ENCODE peak calls at places on chromosomes 4 and X, in seven cellular contexts. L is right atrium auricular region; H is Panc1; O is tibial artery; D is DND-41; J is transverse colon; E is CD8-positive, alpha-beta T cell. W is an unnamed sample. For H3K4me1, the result is how much of the 10 kb centered on the place peaks cover.

GRCh38 chrX:53433651-53434639 is at the start of gene HSD17B10:
- DNase-seq in L (peak), H (no peak), J (peak), O (peak), D (peak), E (peak), W (peak)

GRCh38 chr4:145098675-145099037 is 545 bp downstream of the ABCE1 start:
- DNase-seq in E (peak), O (no peak), L (no peak), D (peak), H (peak), J (peak), W (no peak)

GRCh38 chr4:7761720-7762119 is 177.9 kb downstream of the AFAP1 start:
- DNase-seq in L (peak), J (peak), E (peak), O (peak), H (no peak), D (peak), W (peak)

GRCh38 chrX:37918168-37918567 is 70.8 kb upstream of the DYNLT3 start:
- DNase-seq in D (no peak), O (no peak), H (no peak), E (no peak), L (no peak), J (no peak), W (no peak)

GRCh38 chr4:145153181-145153903 is 27.0 kb downstream of the OTUD4 start:
- DNase-seq in O (no peak), H (no peak), E (no peak), J (no peak), L (no peak), D (no peak), W (no peak)

GRCh38 chr4:158255727-158256324 is 45.5 kb downstream of the TMEM144 start:
- DNase-seq in D (no peak), O (no peak), J (no peak), L (no peak), E (no peak), H (peak), W (no peak)

GRCh38 chrX:120000490-120001246 is 57.1 kb upstream of the NKAP start:
- DNase-seq in E (no peak), J (no peak), D (no peak), L (no peak), H (no peak), O (no peak), W (no peak)

GRCh38 chr4:141486375-141486997 is 149.9 kb upstream of the IL15 start:
- DNase-seq in L (no peak), H (no peak), J (no peak), O (no peak), D (no peak), E (no peak), W (no peak)

GRCh38 chr4:15778191-15778741 is at the start of gene CD38:
- DNase-seq in J (peak), E (no peak), D (peak), H (no peak), L (no peak), O (peak), W (no peak)

GRCh38 chr4:165476214-165477098 is 97.6 kb downstream of the CPE start:
- DNase-seq in H (no peak), J (no peak), E (no peak), O (no peak), L (no peak), D (no peak), W (no peak)

GRCh38 chr4:145154573-145154972 is 25.8 kb downstream of the OTUD4 start:
- DNase-seq in L (no peak), E (no peak), D (no peak), H (no peak), O (no peak), J (no peak), W (no peak)

GRCh38 chr4:85701881-85702321 is 227.0 kb downstream of the ARHGAP24 start:
- DNase-seq in E (no peak), H (no peak), L (no peak), J (no peak), D (no peak), O (no peak), W (no peak)

GRCh38 chr4:85703098-85703497 is 228.1 kb downstream of the ARHGAP24 start:
- DNase-seq in J (no peak), O (no peak), E (no peak), H (no peak), D (no peak), L (no peak), W (no peak)

GRCh38 chr4:85696661-85697060 is 221.7 kb downstream of the ARHGAP24 start:
- DNase-seq in E (no peak), L (no peak), O (no peak), D (no peak), H (no peak), J (no peak), W (no peak)

GRCh38 chr4:85700362-85700761 is 225.4 kb downstream of the ARHGAP24 start:
- DNase-seq in L (no peak), O (no peak), E (no peak), J (no peak), H (no peak), D (no peak), W (no peak)

GRCh38 chr4:85697864-85698263 is 222.9 kb downstream of the ARHGAP24 start:
- DNase-seq in E (no peak), J (no peak), H (no peak), L (no peak), O (no peak), D (no peak), W (no peak)
- H3K4me1 ChIP-seq in E (under half), J (under half), H (under half), L (under half), O (under half), D (under half), W (under half)

GRCh38 chrX:11416600-11416999 is 123.4 kb downstream of the AMELX start:
- DNase-seq in L (no peak), J (no peak), D (no peak), O (no peak), E (no peak), H (no peak), W (no peak)
- H3K4me1 ChIP-seq in L (under half), J (under half), D (under half), O (under half), E (under half), H (under half), W (under half)

GRCh38 chr4:24073948-24074347 is 184.1 kb upstream of the PPARGC1A start:
- DNase-seq in D (no peak), J (no peak), L (no peak), E (no peak), H (no peak), O (no peak), W (no peak)
- H3K4me1 ChIP-seq in D (under half), J (under half), L (under half), E (under half), H (under half), O (under half), W (under half)

DNA sequence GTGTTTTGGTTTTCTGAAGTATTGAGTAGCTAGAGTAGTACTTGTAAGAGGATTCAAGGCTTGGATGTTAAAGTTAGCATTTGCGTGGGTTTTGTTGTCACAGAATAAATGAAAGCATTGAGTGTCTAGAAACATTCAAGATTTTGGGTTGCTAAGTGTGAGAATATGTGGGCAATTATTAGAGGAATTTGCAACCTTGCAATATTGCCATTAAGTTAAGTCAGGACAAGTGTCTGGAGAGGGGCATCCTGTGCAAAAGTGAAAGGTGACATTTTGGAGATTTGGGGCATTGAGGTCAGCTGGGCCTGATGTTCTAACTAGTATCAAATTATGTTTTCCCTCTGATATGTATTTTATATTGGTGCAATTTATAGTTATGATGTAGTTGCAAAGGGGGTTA is 533.9 kb upstream of the GRID2 start:
- DNase-seq in E (no peak), D (no peak), O (no peak), H (no peak), J (no peak), L (no peak), W (no peak)
- H3K4me1 ChIP-seq in E (under half), D (under half), O (under half), H (under half), J (under half), L (under half), W (under half)

GRCh38 chr4:159296061-159296460 is 193.2 kb downstream of the RAPGEF2 start:
- DNase-seq in J (no peak), O (no peak), L (no peak), D (no peak), H (no peak), E (no peak), W (no peak)

GRCh38 chr4:159291176-159291575 is 188.3 kb downstream of the RAPGEF2 start:
- DNase-seq in L (no peak), J (no peak), D (no peak), H (no peak), E (no peak), O (no peak), W (no peak)

GRCh38 chr4:159292137-159292896 is 189.4 kb downstream of the RAPGEF2 start:
- DNase-seq in H (no peak), E (no peak), D (no peak), J (no peak), O (no peak), L (no peak), W (no peak)

GRCh38 chr4:159298502-159298901 is 195.6 kb downstream of the RAPGEF2 start:
- DNase-seq in E (no peak), D (no peak), J (no peak), L (no peak), O (no peak), H (no peak), W (no peak)

GRCh38 chr4:159297088-159297487 is 194.2 kb downstream of the RAPGEF2 start:
- DNase-seq in J (no peak), D (no peak), O (no peak), H (no peak), L (no peak), E (no peak), W (no peak)
- H3K4me1 ChIP-seq in J (under half), D (under half), O (under half), H (under half), L (under half), E (under half), W (under half)

DNA sequence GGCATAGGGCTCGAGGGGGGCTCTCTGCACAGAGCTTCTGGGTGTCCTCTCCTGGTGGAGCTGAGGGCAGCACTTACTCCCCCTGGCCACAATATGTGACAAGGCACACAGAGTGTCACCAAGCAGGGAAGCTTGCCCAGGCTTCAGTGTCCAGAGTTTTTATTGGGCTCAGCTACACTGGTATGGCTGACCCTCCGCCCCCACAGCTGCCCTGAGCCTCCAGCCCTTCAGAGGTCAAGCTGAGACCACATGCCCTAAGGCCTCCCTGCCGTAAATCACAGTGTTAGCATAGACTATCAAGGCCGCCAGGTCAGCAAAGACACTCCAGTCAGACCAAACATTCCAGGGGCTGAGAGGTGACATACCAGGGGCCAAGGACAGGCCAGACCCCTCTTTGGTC is 59.0 kb downstream of the EVC start:
- DNase-seq in O (peak), J (no peak), D (no peak), H (no peak), E (no peak), L (peak), W (no peak)
- H3K4me1 ChIP-seq in O (under half), J (under half), D (under half), H (under half), E (under half), L (under half), W (under half)

W was measured in SJSA1.